ENCODE peak calls at places on chromosomes 11 and 22, in seven cellular contexts. L, U, H, S, R, I and G are unnamed samples. For H3K9me3, the result is how much of the 10 kb centered on the place peaks cover.

GRCh38 chr11:120027546-120028180 is 110.2 kb downstream of the TRIM29 start:
- DNase-seq in L (no peak), U (no peak), H (peak), S (no peak), R (no peak), I (no peak), G (no peak)

GRCh38 chr11:102148059-102148458 is 37.8 kb downstream of the YAP1 start:
- DNase-seq in L (no peak), U (no peak), H (no peak), S (no peak), R (no peak), I (no peak), G (no peak)

GRCh38 chr22:17920145-17920605 is 104.2 kb downstream of the MICAL3 start:
- DNase-seq in L (peak), U (peak), H (no peak), S (no peak), R (no peak), I (no peak), G (no peak)

GRCh38 chr11:131300304-131300703 is 70.1 kb upstream of the NTM start:
- DNase-seq in L (no peak), U (no peak), H (no peak), S (no peak), R (no peak), I (no peak), G (no peak)

GRCh38 chr22:49512471-49512870 is 315.2 kb downstream of the BRD1 start:
- DNase-seq in L (no peak), U (no peak), H (no peak), S (no peak), R (no peak), I (no peak), G (no peak)

GRCh38 chr11:132821027-132821426 is 711.3 kb downstream of the OPCML start:
- DNase-seq in L (no peak), U (peak), H (no peak), S (peak), R (no peak), I (no peak), G (no peak)

GRCh38 chr22:33844273-33844672 is 76.0 kb downstream of the LARGE1 start:
- DNase-seq in L (no peak), U (no peak), H (no peak), S (no peak), R (no peak), I (no peak), G (no peak)

GRCh38 chr11:15926071-15926470 is 430.3 kb downstream of the SOX6 start:
- DNase-seq in L (no peak), U (no peak), H (no peak), S (no peak), R (no peak), I (no peak), G (no peak)

GRCh38 chr11:72241290-72241781 is 2.6 kb downstream of the PHOX2A start:
- DNase-seq in L (no peak), U (peak), H (no peak), S (no peak), R (no peak), I (no peak), G (no peak)

GRCh38 chr22:19723165-19723989 is at the start of gene GP1BB:
- DNase-seq in L (no peak), U (no peak), H (no peak), S (no peak), R (no peak), I (no peak), G (no peak)

GRCh38 chr11:57638005-57638760 is 11.5 kb downstream of the YPEL4 start:
- DNase-seq in L (peak), U (peak), H (no peak), S (peak), R (no peak), I (no peak), G (no peak)

GRCh38 chr22:26553056-26553752 is 36.7 kb downstream of the TPST2 start:
- DNase-seq in L (no peak), U (peak), H (no peak), S (peak), R (no peak), I (no peak), G (no peak)

GRCh38 chr11:102267602-102268001 is 49.7 kb upstream of the BIRC3 start:
- DNase-seq in L (no peak), U (no peak), H (no peak), S (no peak), R (no peak), I (no peak), G (no peak)

GRCh38 chr11:26841818-26842457 is 120.1 kb upstream of the SLC5A12 start:
- DNase-seq in L (no peak), U (no peak), H (no peak), S (no peak), R (no peak), I (no peak), G (no peak)

GRCh38 chr22:31790240-31790639 is 36.4 kb downstream of the DEPDC5 start:
- DNase-seq in L (no peak), U (no peak), H (no peak), S (no peak), R (no peak), I (no peak), G (no peak)

GRCh38 chr22:24402460-24403192 is 24.8 kb upstream of the ADORA2A start:
- DNase-seq in L (peak), U (peak), H (no peak), S (peak), R (no peak), I (no peak), G (no peak)

DNA sequence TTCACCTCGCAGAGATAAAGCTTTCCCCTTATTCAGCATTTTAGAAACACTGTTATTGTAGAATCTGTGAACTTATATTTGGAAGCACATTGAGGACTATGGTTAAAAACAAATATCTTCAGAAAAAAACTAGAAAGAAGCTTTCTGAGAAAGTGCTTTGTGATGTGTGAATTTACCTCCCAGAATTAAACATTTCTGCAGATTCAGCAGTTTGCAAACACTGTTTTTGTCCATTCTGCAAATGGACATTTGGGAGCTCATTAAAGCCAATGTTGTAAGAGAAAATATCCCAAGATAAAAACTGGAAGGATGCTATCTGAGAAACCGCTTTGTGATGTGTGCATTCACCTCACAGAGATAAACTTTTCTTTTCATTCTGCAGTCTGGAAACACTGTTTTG is 272.7 kb downstream of the OR4A5 start:
- DNase-seq in L (no peak), U (no peak), H (no peak), S (no peak), R (no peak), I (no peak), G (no peak)
- H3K9me3 ChIP-seq in L (under half), U (under half), H (under half), S (under half), R (under half), I (half or more), G (under half)

DNA sequence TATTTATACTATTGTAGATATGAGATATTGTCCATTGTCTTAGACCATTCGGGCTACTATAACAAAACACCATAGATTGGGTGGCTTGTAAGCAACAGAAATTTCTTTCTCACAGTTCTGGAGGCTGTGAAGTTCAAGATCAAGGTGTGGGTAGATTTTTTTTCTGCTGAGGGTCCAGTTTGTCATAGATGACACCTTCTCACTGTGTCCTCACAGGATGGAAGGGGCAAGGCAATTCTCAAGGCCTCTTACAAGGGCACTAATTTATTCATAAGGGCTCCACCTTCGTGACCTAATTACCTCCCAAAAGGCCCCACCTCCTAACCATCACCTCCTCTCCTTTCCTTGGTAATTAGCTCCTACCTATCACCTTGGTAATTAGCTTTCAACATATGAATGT is 92.4 kb upstream of the CD44 start:
- DNase-seq in L (no peak), U (no peak), H (no peak), S (no peak), R (no peak), I (no peak), G (no peak)
- H3K9me3 ChIP-seq in L (under half), U (under half), H (under half), S (under half), R (under half), I (under half), G (under half)

GRCh38 chr11:43212279-43212678 is 99.5 kb upstream of the API5 start:
- DNase-seq in L (no peak), U (no peak), H (no peak), S (no peak), R (no peak), I (no peak), G (no peak)
- H3K9me3 ChIP-seq in L (under half), U (under half), H (under half), S (under half), R (under half), I (under half), G (under half)

GRCh38 chr11:70948416-70948815 is 304.0 kb downstream of the SHANK2 start:
- DNase-seq in L (peak), U (no peak), H (no peak), S (no peak), R (no peak), I (no peak), G (no peak)

GRCh38 chr11:70944636-70945035 is 307.7 kb downstream of the SHANK2 start:
- DNase-seq in L (no peak), U (no peak), H (no peak), S (no peak), R (no peak), I (no peak), G (no peak)

GRCh38 chr11:70944141-70944540 is 308.2 kb downstream of the SHANK2 start:
- DNase-seq in L (peak), U (no peak), H (no peak), S (no peak), R (no peak), I (no peak), G (no peak)

DNA sequence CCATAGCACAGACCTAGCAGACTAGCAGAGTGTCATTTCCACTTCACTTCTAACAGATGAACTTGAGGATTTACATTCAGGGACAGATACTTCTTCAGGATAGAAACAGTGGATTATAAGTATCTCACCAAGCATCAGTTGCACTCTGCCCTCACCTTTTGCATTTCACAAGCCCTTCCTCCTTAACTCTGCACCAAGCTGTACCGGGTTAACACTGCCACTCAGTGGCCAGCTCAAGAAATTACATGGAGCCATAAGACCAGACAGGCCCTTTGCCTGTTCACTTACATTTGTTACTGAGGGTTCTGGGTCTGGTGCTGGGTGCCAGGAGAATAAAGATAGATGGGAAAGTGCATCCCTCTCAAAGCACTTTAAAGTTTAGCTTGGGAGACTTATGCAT is 309.8 kb downstream of the SHANK2 start:
- DNase-seq in L (no peak), U (no peak), H (no peak), S (no peak), R (no peak), I (no peak), G (no peak)
- H3K9me3 ChIP-seq in L (under half), U (under half), H (under half), S (half or more), R (under half), I (under half), G (under half)

DNA sequence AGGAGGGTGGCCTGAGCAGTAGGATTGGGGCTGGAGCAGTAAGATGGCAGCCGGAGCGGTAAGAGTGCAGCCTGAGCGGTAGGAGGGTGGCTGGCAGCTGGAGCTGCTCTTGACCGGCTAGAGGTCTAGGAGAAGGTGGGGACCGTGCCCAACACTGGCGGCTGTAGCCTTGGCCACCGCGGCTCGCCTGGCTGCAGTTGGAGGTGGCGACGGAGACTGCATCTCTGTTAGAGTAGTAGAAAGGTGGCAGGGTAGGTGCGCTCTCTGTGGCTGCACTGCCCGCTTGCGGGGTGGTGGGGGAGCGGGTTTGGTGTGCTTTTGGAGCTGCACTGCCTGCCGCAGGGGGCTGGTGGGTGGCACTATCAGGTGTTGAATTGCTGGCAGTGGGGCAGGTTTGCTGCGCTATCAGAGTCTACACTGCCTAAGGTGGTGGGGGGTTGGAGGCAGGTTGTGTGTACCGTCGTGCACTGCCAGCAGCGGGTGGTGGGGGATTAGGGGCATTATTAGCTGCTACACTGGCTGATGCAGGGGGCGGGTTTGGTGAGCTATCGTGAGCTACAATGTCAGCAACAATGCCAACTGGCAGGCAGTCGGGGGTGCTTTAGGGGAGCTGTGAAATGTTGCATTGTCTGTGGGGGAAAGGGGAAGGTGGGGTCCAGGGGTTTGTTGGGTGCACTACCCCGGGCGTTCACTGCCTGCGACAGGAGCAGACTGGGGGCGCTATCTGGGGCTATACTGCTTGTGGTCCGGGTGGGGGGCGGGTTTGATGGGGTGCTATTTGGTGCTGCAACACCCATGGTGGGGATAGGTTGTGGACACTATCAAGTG is 4461.3 kb upstream of the OR11H1 start:
- DNase-seq in L (peak), U (peak), H (peak), S (no peak), R (no peak), I (no peak), G (no peak)
- H3K9me3 ChIP-seq in L (under half), U (under half), H (under half), S (half or more), R (under half), I (under half), G (under half)

GRCh38 chr22:46581580-46582244 is 38.5 kb upstream of the GRAMD4 start:
- DNase-seq in L (peak), U (no peak), H (no peak), S (no peak), R (no peak), I (no peak), G (no peak)

GRCh38 chr22:46584081-46584903 is 35.9 kb upstream of the GRAMD4 start:
- DNase-seq in L (peak), U (no peak), H (no peak), S (no peak), R (no peak), I (no peak), G (no peak)

GRCh38 chr22:46583571-46583970 is 36.6 kb upstream of the GRAMD4 start:
- DNase-seq in L (peak), U (no peak), H (no peak), S (no peak), R (no peak), I (no peak), G (no peak)

GRCh38 chr22:46580940-46581579 is 39.1 kb upstream of the GRAMD4 start:
- DNase-seq in L (peak), U (no peak), H (no peak), S (no peak), R (no peak), I (no peak), G (no peak)

DNA sequence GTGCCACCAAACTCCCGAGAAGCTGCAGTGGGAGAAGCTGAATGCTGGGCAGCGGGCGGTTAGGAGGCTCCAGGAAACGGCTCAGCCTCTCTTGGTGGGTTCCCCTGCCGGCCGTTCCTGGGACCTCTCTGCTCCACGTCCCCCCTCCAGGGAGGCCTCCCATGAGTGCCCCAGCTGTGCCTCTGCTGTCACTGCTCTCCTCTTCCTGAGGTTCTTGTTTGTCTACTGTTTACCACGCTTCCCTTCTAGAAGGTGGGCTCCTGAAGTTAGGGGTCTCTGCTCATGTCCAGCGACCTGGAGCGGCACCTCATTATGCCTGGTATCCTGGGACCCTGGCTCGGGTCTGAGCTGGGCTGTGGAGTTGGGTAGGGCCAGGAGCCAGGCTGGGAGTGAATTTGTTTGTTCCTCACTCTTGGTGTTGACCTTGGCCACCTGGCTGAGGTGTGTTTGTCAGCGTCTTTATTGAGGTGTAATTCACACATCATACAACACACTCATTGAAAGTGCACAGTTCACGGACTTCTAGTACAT is 37.8 kb upstream of the GRAMD4 start:
- DNase-seq in L (peak), U (no peak), H (no peak), S (no peak), R (no peak), I (no peak), G (no peak)
- H3K9me3 ChIP-seq in L (under half), U (under half), H (under half), S (under half), R (under half), I (under half), G (under half)